ENCODE peak calls at places on chromosomes 3 and 15, in six cellular contexts. Q is WTC11, P is H1, O is GM12878, H is K562, L is HepG2. R is an unnamed sample.

GRCh38 chr3:161423911-161424522 is 52.7 kb upstream of the SPTSSB start:
- DNase-seq in Q (no peak), L (peak; percentile 41), P (no peak), O (no peak), H (peak; percentile 35), R (peak; percentile 34)

GRCh38 chr3:24192004-24192403 is 246.9 kb downstream of the NR1D2 start:
- DNase-seq in O (no peak), L (no peak), Q (no peak), H (no peak), P (no peak), R (no peak)

GRCh38 chr3:124409650-124410275 is 320.5 kb upstream of the UMPS start:
- DNase-seq in P (no peak), Q (no peak), L (no peak), O (no peak), H (no peak), R (no peak)

GRCh38 chr3:73321286-73321685 is 259.8 kb downstream of the EBLN2 start:
- DNase-seq in Q (no peak), P (no peak), H (no peak), O (no peak), L (no peak), R (no peak)

GRCh38 chr3:125051715-125052581 is 3.8 kb downstream of the HEG1 start:
- DNase-seq in Q (no peak), L (no peak), O (peak; percentile 56), H (no peak), P (peak; percentile 56), R (no peak)

GRCh38 chr3:191158247-191158646 is 40.8 kb upstream of the OSTN start:
- DNase-seq in L (peak; percentile 49), O (no peak), P (no peak), H (no peak), Q (no peak), R (no peak)

GRCh38 chr3:22392859-22393258 is 641.8 kb upstream of the ZNF385D start:
- DNase-seq in H (no peak), O (no peak), P (no peak), Q (no peak), L (no peak), R (no peak)

GRCh38 chr15:68205949-68206539 is 912 bp upstream of the CALML4 start:
- DNase-seq in H (peak; percentile 82), O (no peak), P (no peak), Q (peak; percentile 51), L (no peak), R (no peak)

GRCh38 chr15:56871180-56871579 is 47.3 kb upstream of the TCF12 start:
- DNase-seq in P (no peak), O (no peak), H (no peak), L (peak; percentile 52), Q (no peak), R (peak; percentile 12)

GRCh38 chr3:193974147-193974546 is 161.8 kb upstream of the HES1 start:
- DNase-seq in P (no peak), O (no peak), Q (no peak), L (no peak), H (no peak), R (no peak)

GRCh38 chr3:157527471-157527881 is 24.3 kb upstream of the VEPH1 start:
- DNase-seq in H (no peak), L (no peak), O (no peak), P (no peak), Q (no peak), R (no peak)

GRCh38 chr15:98530570-98530969 is 117.8 kb upstream of the IGF1R start:
- DNase-seq in Q (no peak), P (no peak), O (no peak), H (no peak), L (no peak), R (no peak)

GRCh38 chr3:17707813-17708543 is 34.5 kb downstream of the TBC1D5 start:
- DNase-seq in O (no peak), H (no peak), L (no peak), Q (no peak), P (no peak), R (no peak)

GRCh38 chr15:67219288-67219687 is 35.2 kb downstream of the AAGAB start:
- DNase-seq in L (no peak), O (no peak), Q (no peak), H (no peak), P (no peak), R (no peak)

GRCh38 chr15:42270996-42271395 is 2.0 kb upstream of the GANC start:
- DNase-seq in H (no peak), Q (no peak), O (no peak), P (no peak), L (no peak), R (no peak)

GRCh38 chr15:63291507-63291906 is 14.1 kb downstream of the APH1B start:
- DNase-seq in H (peak; percentile 11), P (no peak), O (no peak), Q (no peak), L (no peak), R (no peak)

GRCh38 chr15:33735143-33735542 is 233.2 kb upstream of the CHRM5 start:
- DNase-seq in L (no peak), O (no peak), H (no peak), P (no peak), Q (no peak), R (no peak)

GRCh38 chr3:144097144-144097543 is 125.5 kb downstream of the DIPK2A start:
- DNase-seq in Q (no peak), L (no peak), O (no peak), P (no peak), H (no peak), R (no peak)

GRCh38 chr15:42558739-42559138 is 10.1 kb downstream of the HAUS2 start:
- DNase-seq in H (no peak), O (no peak), P (no peak), L (no peak), Q (no peak), R (no peak)

GRCh38 chr3:190886945-190887344 is 24.5 kb upstream of the GMNC start:
- DNase-seq in Q (no peak), P (no peak), L (no peak), H (no peak), O (no peak), R (no peak)

GRCh38 chr3:57948782-57949242 is 59.4 kb upstream of the FLNB start:
- DNase-seq in L (peak; percentile 96), H (no peak), P (no peak), Q (no peak), O (no peak), R (no peak)

GRCh38 chr3:57949344-57949743 is 58.9 kb upstream of the FLNB start:
- DNase-seq in O (no peak), P (no peak), Q (no peak), H (no peak), L (no peak), R (no peak)

GRCh38 chr3:57949779-57950618 is 58.2 kb upstream of the FLNB start:
- DNase-seq in H (no peak), O (no peak), Q (no peak), L (peak; percentile 38), P (no peak), R (peak; percentile 22)

GRCh38 chr3:57946970-57947381 is 61.2 kb upstream of the FLNB start:
- DNase-seq in P (no peak), Q (no peak), O (no peak), H (no peak), L (peak; percentile 91), R (no peak)

DNA sequence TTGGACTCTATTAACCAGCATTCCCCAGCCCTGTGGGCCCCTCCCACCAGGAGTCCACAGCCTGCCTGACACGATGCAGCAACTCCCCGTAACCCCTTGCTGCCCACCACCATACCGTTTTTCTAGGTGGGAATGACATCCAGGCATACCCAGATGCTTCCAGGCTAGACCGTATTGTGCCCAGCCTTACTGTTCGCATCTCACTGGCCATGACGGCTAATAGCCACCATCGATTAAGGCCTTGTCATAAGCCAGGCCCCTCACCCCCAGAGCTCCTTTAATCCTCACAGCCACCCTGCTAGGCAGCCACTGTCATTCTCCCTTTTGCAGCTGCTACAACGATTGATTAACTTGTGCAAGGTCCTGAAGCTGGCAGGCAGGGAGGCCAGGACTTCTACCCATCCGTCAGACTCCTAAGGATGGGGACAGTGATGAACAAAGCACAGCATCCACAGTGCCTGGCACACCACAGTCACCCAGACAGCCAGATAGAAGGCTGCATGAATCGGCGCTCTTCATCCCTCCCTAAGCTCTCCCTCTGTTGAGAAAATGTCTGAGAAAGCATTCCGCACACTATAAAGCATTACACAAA is 60.0 kb upstream of the FLNB start:
- DNase-seq in Q (no peak), H (no peak), L (peak; percentile 24), O (no peak), P (no peak), R (no peak)
- TF ChIP-seq ATF3 in Q (no peak), H (no peak), L (no peak), O (no peak), P (no peak), R (no peak)

GRCh38 chr3:53361849-53362248 is 14.5 kb upstream of the DCP1A start:
- DNase-seq in O (no peak), Q (no peak), P (peak; percentile 19), H (no peak), L (no peak), R (no peak)

GRCh38 chr3:53354945-53355498 is 7.7 kb upstream of the DCP1A start:
- DNase-seq in L (no peak), Q (no peak), H (peak; percentile 14), O (no peak), P (no peak), R (no peak)

GRCh38 chr3:53357457-53357856 is 10.1 kb upstream of the DCP1A start:
- DNase-seq in Q (no peak), H (no peak), P (no peak), O (no peak), L (no peak), R (no peak)
- TF ChIP-seq ATF3 in Q (no peak), H (peak; percentile 76), P (no peak), O (no peak), L (no peak), R (no peak)

GRCh38 chr3:61616586-61616985 is 55.2 kb downstream of the PTPRG start:
- DNase-seq in Q (no peak), O (no peak), P (no peak), H (no peak), L (no peak), R (no peak)

GRCh38 chr3:61617651-61618050 is 56.3 kb downstream of the PTPRG start:
- DNase-seq in P (no peak), H (no peak), Q (no peak), L (no peak), O (no peak), R (no peak)

GRCh38 chr3:61618871-61619270 is 57.5 kb downstream of the PTPRG start:
- DNase-seq in L (no peak), P (no peak), O (no peak), Q (no peak), H (no peak), R (no peak)

GRCh38 chr3:61615643-61616042 is 54.3 kb downstream of the PTPRG start:
- DNase-seq in Q (no peak), P (no peak), H (no peak), L (no peak), O (no peak), R (no peak)

DNA sequence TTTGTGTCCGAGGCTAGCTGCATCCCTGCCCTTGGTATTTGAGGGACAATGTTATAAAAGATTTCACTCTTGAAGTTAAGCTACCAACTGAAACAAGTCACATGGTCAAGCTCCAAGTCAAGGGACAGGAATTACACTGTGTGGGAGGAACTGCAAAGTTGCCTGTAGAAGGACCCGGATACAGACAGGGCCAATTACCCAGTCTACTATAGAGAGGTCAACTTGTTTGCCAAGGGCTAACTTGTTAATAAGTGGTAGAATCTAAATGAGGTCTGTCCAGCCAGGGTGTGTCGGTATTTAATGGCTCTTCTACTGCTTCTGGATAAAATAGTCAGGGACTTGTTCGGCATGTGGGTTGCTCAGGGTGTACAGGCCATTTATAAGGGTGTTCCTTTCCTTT is 55.7 kb downstream of the PTPRG start:
- DNase-seq in Q (no peak), L (no peak), H (no peak), O (no peak), P (no peak), R (no peak)
- TF ChIP-seq ATF3 in Q (no peak), L (no peak), H (no peak), O (no peak), P (no peak), R (no peak)

GRCh38 chr3:177683619-177684018 is 486.3 kb upstream of the TBL1XR1 start:
- DNase-seq in H (no peak), L (no peak), Q (no peak), P (no peak), O (no peak), R (no peak)
- TF ChIP-seq ATF3 in H (no peak), L (no peak), Q (no peak), P (no peak), O (no peak), R (no peak)